ENCODE peak calls at places on chromosome 10, in seven cellular contexts. A, N, F, B, Q, Z and R are unnamed samples.
A peak's percentile ranks its signal among the peaks of the same experiment; 100 is the strongest.

GRCh38 chr10:34251177-34251576 is 563.9 kb downstream of the PARD3 start:
- DNase-seq in Z (no peak), B (no peak), A (no peak), N (no peak), Q (no peak), F (no peak), R (no peak)

GRCh38 chr10:73866621-73867020 is 7.7 kb downstream of the CAMK2G start:
- DNase-seq in A (no peak), Z (no peak), Q (no peak), B (no peak), F (no peak), N (no peak), R (no peak)

GRCh38 chr10:86162036-86162435 is 204.6 kb downstream of the GRID1 start:
- DNase-seq in Q (no peak), Z (no peak), A (no peak), B (no peak), F (no peak), N (no peak), R (no peak)

GRCh38 chr10:77716943-77717735 is 79.5 kb upstream of the KCNMA1 start:
- DNase-seq in F (peak; percentile 25), A (no peak), N (no peak), Q (no peak), Z (peak; percentile 46), B (no peak), R (no peak)

GRCh38 chr10:93471110-93471651 is 11.0 kb downstream of the MYOF start:
- DNase-seq in Z (peak; percentile 97), F (peak; percentile 57), N (no peak), Q (no peak), A (no peak), B (peak; percentile 96), R (no peak)

GRCh38 chr10:132149917-132150316 is 36.8 kb upstream of the DPYSL4 start:
- DNase-seq in N (no peak), Z (no peak), B (no peak), Q (no peak), A (no peak), F (no peak), R (no peak)

GRCh38 chr10:71344916-71345557 is 26.0 kb downstream of the SLC29A3 start:
- DNase-seq in Q (no peak), B (no peak), F (no peak), A (no peak), N (no peak), Z (no peak), R (no peak)

GRCh38 chr10:132407846-132408278 is 10.9 kb downstream of the PWWP2B start:
- DNase-seq in F (peak; percentile 94), Q (no peak), B (no peak), N (peak; percentile 95), Z (peak; percentile 29), A (peak; percentile 91), R (peak; percentile 96)

GRCh38 chr10:16828731-16829175 is 11.5 kb upstream of the RSU1 start:
- DNase-seq in Q (no peak), F (no peak), N (no peak), A (peak; percentile 10), B (no peak), Z (peak; percentile 83), R (peak; percentile 54)

GRCh38 chr10:43263551-43264323 is 3.1 kb downstream of the RASGEF1A start:
- DNase-seq in B (peak; percentile 30), A (peak; percentile 5), N (peak; percentile 21), F (no peak), Q (no peak), Z (no peak), R (no peak)

GRCh38 chr10:93495654-93496321 is 624 bp upstream of the CEP55 start:
- DNase-seq in B (peak; percentile 46), N (no peak), F (peak; percentile 33), Z (no peak), A (peak; percentile 35), Q (no peak), R (peak; percentile 45)

GRCh38 chr10:1809139-1809755 is 71.9 kb upstream of the ADARB2 start:
- DNase-seq in N (no peak), B (no peak), Q (no peak), A (no peak), F (no peak), Z (no peak), R (no peak)

GRCh38 chr10:132347211-132347930 is 15.4 kb downstream of the LRRC27 start:
- DNase-seq in N (no peak), A (no peak), Z (no peak), F (no peak), Q (no peak), B (no peak), R (no peak)

GRCh38 chr10:50993817-50994251 is 80.5 kb upstream of the PRKG1 start:
- DNase-seq in N (no peak), F (no peak), B (no peak), Z (peak; percentile 89), A (no peak), Q (no peak), R (peak; percentile 35)

GRCh38 chr10:70771311-70772194 is 13.6 kb downstream of the TBATA start:
- DNase-seq in A (no peak), F (no peak), B (no peak), N (peak; percentile 14), Q (no peak), Z (no peak), R (no peak)

GRCh38 chr10:25175527-25176420 is 973 bp downstream of the GPR158 start:
- DNase-seq in A (peak; percentile 10), Z (no peak), N (no peak), Q (no peak), B (no peak), F (peak; percentile 5), R (peak; percentile 41)

GRCh38 chr10:86535057-86535882 is 13.7 kb upstream of the WAPL start:
- DNase-seq in A (peak; percentile 90), Q (no peak), N (peak; percentile 92), B (peak; percentile 77), Z (no peak), F (peak; percentile 44), R (peak; percentile 97)

GRCh38 chr10:129713659-129714265 is 246.7 kb downstream of the MGMT start:
- DNase-seq in B (no peak), N (no peak), F (no peak), Z (no peak), Q (no peak), A (no peak), R (no peak)

GRCh38 chr10:13271552-13272163 is 28.2 kb downstream of the PHYH start:
- DNase-seq in F (no peak), B (peak; percentile 40), Q (no peak), Z (peak; percentile 22), A (peak; percentile 66), N (peak; percentile 50), R (peak; percentile 16)

GRCh38 chr10:30894221-30894620 is 137.4 kb downstream of the ZNF438 start:
- DNase-seq in N (no peak), A (no peak), Q (no peak), B (no peak), F (no peak), Z (no peak), R (no peak)
- TF ChIP-seq POLR2A in N (no peak), A (no peak), Q (no peak), B (no peak), F (no peak), Z (no peak), R (no peak)

DNA sequence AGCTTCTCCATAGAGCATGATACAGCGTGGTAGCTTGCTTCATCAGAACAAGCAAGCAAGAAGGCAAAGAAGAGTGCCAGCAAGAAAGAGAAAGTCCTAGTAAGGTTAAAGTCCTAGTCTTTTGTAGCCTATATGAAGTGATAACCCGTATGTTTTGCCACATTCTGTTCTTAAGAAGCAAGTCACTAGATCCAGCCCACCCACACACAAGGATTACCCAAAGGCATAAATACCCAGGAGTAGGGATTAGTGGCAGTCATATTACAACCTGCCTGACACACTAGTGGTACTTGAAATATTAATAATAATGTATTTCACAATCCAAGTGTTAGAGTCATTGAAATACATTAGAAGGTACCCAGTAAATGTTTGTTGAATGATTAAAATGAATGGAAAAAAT is 285.5 kb downstream of the HPSE2 start:
- DNase-seq in A (no peak), B (no peak), Z (no peak), Q (no peak), F (no peak), N (no peak), R (no peak)
- H3K4me3 ChIP-seq in A (no peak overlapping the region), B (no peak overlapping the region), Z (no peak overlapping the region), Q (no peak overlapping the region), F (no peak overlapping the region), N (no peak overlapping the region), R (no peak overlapping the region)

GRCh38 chr10:89888647-89889046 is 187.3 kb downstream of the KIF20B start:
- DNase-seq in B (no peak), N (no peak), A (no peak), Z (no peak), Q (peak; percentile 26), F (no peak), R (no peak)
- H3K27ac ChIP-seq in B (no peak overlapping the region), N (peak overlapping the region; percentile 2), A (no peak overlapping the region), Z (no peak overlapping the region), Q (no peak overlapping the region), F (no peak overlapping the region), R (no peak overlapping the region)

DNA sequence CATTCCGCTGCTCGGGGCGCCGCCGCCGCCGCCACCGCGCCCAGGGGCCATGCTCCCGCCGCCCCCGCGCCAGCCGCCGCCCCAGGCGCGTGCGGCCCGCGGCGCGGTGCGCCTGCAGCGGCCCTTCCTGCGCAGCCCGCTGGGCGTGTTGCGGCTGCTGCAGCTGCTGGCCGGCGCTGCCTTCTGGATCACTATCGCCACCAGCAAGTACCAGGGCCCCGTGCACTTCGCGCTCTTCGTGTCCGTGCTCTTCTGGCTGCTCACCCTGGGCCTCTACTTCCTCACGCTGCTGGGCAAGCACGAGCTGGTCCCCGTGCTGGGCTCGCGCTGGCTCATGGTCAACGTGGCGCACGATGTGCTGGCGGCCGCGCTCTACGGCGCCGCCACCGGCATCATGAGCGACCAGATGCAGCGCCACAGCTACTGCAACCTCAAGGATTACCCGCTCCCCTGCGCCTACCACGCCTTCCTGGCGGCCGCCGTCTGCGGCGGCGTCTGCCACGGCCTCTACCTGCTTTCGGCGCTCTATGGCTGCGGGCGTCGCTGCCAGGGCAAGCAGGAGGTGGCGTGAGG is 384 bp downstream of the MARVELD1 start:
- DNase-seq in Q (no peak), B (peak; percentile 88), N (peak; percentile 73), Z (peak; percentile 74), F (peak; percentile 63), A (peak; percentile 77), R (peak; percentile 78)
- TF ChIP-seq POLR2A in Q (peak; percentile 87), B (peak; percentile 55), N (no peak), Z (peak; percentile 2), F (peak; percentile 54), A (no peak), R (no peak)

DNA sequence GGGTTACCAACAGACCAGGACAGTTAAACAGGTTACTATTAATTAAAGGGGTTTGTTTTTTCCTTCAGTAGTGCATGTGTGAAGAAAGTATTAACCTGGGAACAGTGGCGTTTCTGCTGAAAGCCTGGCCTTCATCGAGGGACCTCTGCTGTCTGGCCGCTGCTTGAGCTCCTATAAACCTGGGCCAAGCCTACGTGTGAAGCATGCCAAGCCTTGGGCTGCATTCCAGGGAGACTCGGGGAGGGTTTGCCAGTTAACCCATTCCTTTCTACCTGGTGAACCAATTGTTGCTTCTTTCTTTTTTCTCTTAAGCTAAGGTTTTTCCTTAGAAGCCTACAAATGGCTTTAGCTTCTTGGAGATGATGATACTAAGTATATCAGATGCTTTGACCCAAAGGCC is 23.6 kb downstream of the PFKP start:
- DNase-seq in Z (peak; percentile 57), Q (no peak), N (peak; percentile 79), F (peak; percentile 72), A (peak; percentile 54), B (peak; percentile 91), R (peak; percentile 91)
- H3K4me3 ChIP-seq in Z (no peak overlapping the region), Q (no peak overlapping the region), N (no peak overlapping the region), F (no peak overlapping the region), A (no peak overlapping the region), B (peak overlapping the region; percentile 12), R (no peak overlapping the region)

GRCh38 chr10:5776150-5776880 is 36.9 kb downstream of the GDI2 start:
- DNase-seq in A (no peak), Q (no peak), N (no peak), F (no peak), Z (peak; percentile 50), B (peak; percentile 24), R (no peak)
- H3K27ac ChIP-seq in A (peak overlapping the region; percentile 49), Q (no peak overlapping the region), N (peak overlapping the region; percentile 67), F (peak overlapping the region; percentile 3), Z (peak overlapping the region; percentile 65), B (no peak overlapping the region), R (no peak overlapping the region)